ENCODE peak calls at places on chromosomes 13 and 19, in six cellular contexts. W is spleen, D is HFF-Myc, C is heart left ventricle, I is esophagus squamous epithelium, M is fibroblast of the aortic adventitia. B is an unnamed sample.

GRCh38 chr19:3618144-3618810 is 8.3 kb downstream of the CACTIN start:
- DNase-seq in W (peak), D (no peak), C (peak), I (no peak), M (peak), B (peak)

GRCh38 chr13:100721885-100722512 is 47.4 kb upstream of the TMTC4 start:
- DNase-seq in W (no peak), D (peak), C (peak), I (no peak), M (peak), B (peak)

GRCh38 chr13:94192576-94192975 is 286.9 kb downstream of the DCT start:
- DNase-seq in W (no peak), D (peak), C (no peak), I (no peak), M (peak), B (no peak)

GRCh38 chr13:51727634-51728274 is 76.2 kb downstream of the DHRS12 start:
- DNase-seq in W (no peak), D (no peak), C (no peak), I (no peak), M (no peak), B (no peak)

GRCh38 chr13:113897161-113897560 is 33.3 kb upstream of the GAS6 start:
- DNase-seq in W (no peak), D (peak), C (no peak), I (no peak), M (peak), B (peak)

GRCh38 chr13:35857769-35858168 is 273.4 kb downstream of the DCLK1 start:
- DNase-seq in W (no peak), D (no peak), C (no peak), I (no peak), M (no peak), B (no peak)

GRCh38 chr19:33394006-33394722 is 20.7 kb downstream of the CEBPG start:
- DNase-seq in W (peak), D (no peak), C (no peak), I (no peak), M (peak), B (peak)

GRCh38 chr19:7595466-7596133 is at the start of gene CAMSAP3:
- DNase-seq in W (no peak), D (peak), C (no peak), I (no peak), M (peak), B (peak)

GRCh38 chr13:42041017-42041683 is 7.3 kb upstream of the DGKH start:
- DNase-seq in W (peak), D (no peak), C (peak), I (no peak), M (peak), B (no peak)

GRCh38 chr19:51750381-51751124 is 1.1 kb downstream of the FPR1 start:
- DNase-seq in W (no peak), D (no peak), C (no peak), I (no peak), M (no peak), B (no peak)

GRCh38 chr19:29564574-29565005 is 38.8 kb downstream of the VSTM2B start:
- DNase-seq in W (no peak), D (no peak), C (no peak), I (no peak), M (no peak), B (no peak)

GRCh38 chr13:44383945-44384344 is 10.3 kb downstream of the SERP2 start:
- DNase-seq in W (no peak), D (no peak), C (no peak), I (no peak), M (no peak), B (no peak)

GRCh38 chr13:59641758-59642157 is 522.0 kb downstream of the DIAPH3 start:
- DNase-seq in W (no peak), D (peak), C (no peak), I (no peak), M (peak), B (no peak)

GRCh38 chr19:15563325-15563794 is 51.7 kb upstream of the CYP4F8 start:
- DNase-seq in W (no peak), D (no peak), C (no peak), I (no peak), M (no peak), B (peak)

GRCh38 chr19:33638167-33639033 is 16.6 kb downstream of the CHST8 start:
- DNase-seq in W (peak), D (no peak), C (no peak), I (no peak), M (no peak), B (no peak)

GRCh38 chr19:57941593-57941992 is 5.9 kb downstream of the ZNF256 start:
- DNase-seq in W (no peak), D (no peak), C (no peak), I (no peak), M (no peak), B (no peak)

GRCh38 chr13:33518442-33518841 is 232.9 kb upstream of the STARD13 start:
- DNase-seq in W (no peak), D (no peak), C (no peak), I (no peak), M (no peak), B (no peak)

GRCh38 chr13:43077906-43078305 is 54.5 kb downstream of the DNAJC15 start:
- DNase-seq in W (no peak), D (no peak), C (no peak), I (no peak), M (no peak), B (peak)

GRCh38 chr13:76812206-76812882 is 73.9 kb downstream of the KCTD12 start:
- DNase-seq in W (no peak), D (peak), C (peak), I (no peak), M (peak), B (peak)

GRCh38 chr19:10655457-10656312 is 1.5 kb downstream of the ILF3 start:
- DNase-seq in W (no peak), D (no peak), C (no peak), I (no peak), M (peak), B (no peak)

GRCh38 chr19:58317481-58318072 is 9.2 kb upstream of the ZSCAN22 start:
- DNase-seq in W (no peak), D (peak), C (no peak), I (no peak), M (peak), B (peak)

GRCh38 chr13:44272692-44273091 is 100.9 kb upstream of the SERP2 start:
- DNase-seq in W (no peak), D (no peak), C (no peak), I (no peak), M (peak), B (no peak)

GRCh38 chr13:20721454-20722357 is 18.2 kb downstream of the IL17D start:
- DNase-seq in W (peak), D (no peak), C (peak), I (no peak), M (peak), B (peak)
- TF ChIP-seq CTCF in W (no peak), D (no peak), C (no peak), I (no peak), M (peak), B (no peak)

GRCh38 chr19:17998827-17999150 is 9.2 kb upstream of the ARRDC2 start:
- DNase-seq in W (no peak), D (no peak), C (no peak), I (no peak), M (no peak), B (no peak)
- H3K4me3 ChIP-seq in W (no peak), D (no peak), C (no peak), I (no peak), M (no peak), B (no peak)

GRCh38 chr19:5314907-5315298 is 25.7 kb downstream of the PTPRS start:
- DNase-seq in W (no peak), D (no peak), C (no peak), I (no peak), M (no peak), B (no peak)
- TF ChIP-seq CTCF in W (no peak), D (no peak), C (no peak), I (no peak), M (no peak), B (no peak)

DNA sequence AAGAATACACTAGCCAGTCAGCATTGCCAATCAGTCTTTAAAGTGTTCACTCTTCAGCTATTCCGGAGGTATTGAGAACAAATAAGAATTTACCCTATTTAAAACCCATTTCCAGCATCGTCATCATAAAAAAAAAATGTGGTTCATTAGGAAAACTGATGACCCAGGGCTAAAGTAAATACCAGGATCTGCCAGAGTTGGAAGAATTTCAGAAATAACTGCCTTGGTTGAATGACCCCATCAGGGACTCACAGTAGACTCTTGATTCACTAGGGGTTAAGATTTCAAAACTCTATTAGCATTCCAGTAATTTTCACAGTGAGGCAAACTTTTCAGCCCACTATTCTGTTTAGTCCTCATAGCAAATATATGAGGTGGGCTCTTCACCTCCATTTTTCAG is 377.0 kb downstream of the ITGBL1 start:
- DNase-seq in W (no peak), D (no peak), C (no peak), I (no peak), M (no peak), B (no peak)
- H3K4me3 ChIP-seq in W (no peak), D (no peak), C (no peak), I (no peak), M (no peak), B (no peak)

DNA sequence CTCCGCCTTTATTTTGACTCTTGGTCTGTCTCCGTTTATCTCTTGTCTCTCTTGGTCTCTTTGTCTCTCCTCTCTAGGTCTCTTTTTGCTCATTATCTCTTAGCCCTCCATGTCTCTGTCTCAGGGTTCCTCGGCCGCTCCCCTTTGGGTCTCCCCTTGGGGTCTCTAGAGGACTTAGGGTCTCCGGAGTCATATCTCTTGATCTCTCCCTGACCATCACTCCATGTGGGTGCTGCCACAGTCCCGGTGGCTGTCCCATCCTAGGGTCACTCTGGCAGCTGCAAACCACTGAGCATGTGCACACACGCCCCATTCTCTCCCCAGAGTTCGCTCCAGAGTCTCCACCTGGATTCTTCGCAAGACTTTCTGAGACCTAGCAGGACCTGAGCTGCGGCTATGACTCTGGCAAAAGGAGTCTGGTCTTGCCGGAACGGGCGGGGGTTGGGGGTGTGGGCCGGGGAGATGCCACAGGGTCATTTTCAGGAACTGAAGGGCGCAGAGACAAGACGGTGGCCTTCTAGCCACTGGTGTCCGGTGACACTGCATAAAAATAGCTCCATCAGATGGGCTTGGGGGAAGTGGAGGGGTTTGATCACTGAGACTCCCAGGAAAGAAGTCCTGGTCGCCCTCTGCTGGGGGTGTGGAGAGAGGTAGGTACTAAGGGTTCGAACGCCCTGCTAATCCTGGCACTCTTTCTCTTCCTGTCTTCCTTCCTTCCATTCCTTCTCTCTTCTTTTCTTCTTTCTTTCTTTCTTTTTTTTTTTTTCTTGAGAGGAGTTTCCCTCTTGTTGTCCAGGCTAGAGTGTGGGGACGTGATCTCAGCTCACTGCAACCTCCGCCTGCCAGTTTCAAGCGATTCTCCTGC is 1.2 kb upstream of the KCNA7 start:
- DNase-seq in W (no peak), D (no peak), C (no peak), I (no peak), M (no peak), B (no peak)
- TF ChIP-seq CTCF in W (no peak), D (peak), C (no peak), I (no peak), M (peak), B (no peak)

GRCh38 chr13:50384724-50385123 is 369.5 kb downstream of the KCNRG start:
- DNase-seq in W (no peak), D (no peak), C (no peak), I (no peak), M (no peak), B (no peak)

GRCh38 chr13:50389726-50390125 is 374.5 kb downstream of the KCNRG start:
- DNase-seq in W (no peak), D (no peak), C (no peak), I (no peak), M (no peak), B (no peak)

GRCh38 chr13:50387124-50387581 is 371.9 kb downstream of the KCNRG start:
- DNase-seq in W (peak), D (no peak), C (peak), I (no peak), M (peak), B (peak)

GRCh38 chr13:50388481-50388880 is 373.2 kb downstream of the KCNRG start:
- DNase-seq in W (no peak), D (no peak), C (no peak), I (no peak), M (no peak), B (no peak)

DNA sequence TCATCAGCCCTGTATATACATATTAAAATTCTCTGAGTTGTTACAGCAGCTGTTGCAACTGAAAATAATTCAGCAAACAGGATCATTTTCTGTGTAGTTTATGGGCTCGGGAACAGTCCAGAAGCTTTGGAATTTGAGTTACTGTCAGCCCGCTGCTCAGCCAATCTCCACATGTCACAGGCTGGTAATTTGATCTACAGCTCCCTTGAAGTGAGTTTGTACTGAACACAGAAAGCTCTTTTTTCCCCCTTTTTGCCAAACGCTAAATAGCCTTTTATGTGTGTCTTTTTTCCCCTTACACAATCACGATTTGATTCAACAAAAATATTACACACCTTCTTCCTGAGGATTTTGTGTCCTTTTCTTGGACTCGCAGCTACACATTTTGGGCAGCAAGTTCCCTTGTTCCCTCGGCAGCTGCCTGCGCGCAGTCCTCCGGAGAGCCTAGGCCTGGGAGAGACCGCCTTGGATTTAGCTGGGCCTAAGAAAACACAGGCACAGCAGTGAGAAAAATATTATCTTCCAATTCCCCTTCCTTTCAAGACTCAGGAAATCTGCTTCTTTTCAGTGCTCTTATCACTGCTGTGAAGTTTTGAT is 371.4 kb downstream of the KCNRG start:
- DNase-seq in W (no peak), D (no peak), C (no peak), I (no peak), M (peak), B (peak)
- H3K4me3 ChIP-seq in W (no peak), D (no peak), C (peak), I (no peak), M (peak), B (no peak)